ENCODE peak calls at places on chromosomes 6 and 20, in eight cellular contexts. F is endothelial cell of umbilical vein, A is GM23248, S is GM23338, I is Karpas-422, T is OCI-LY7, M is K562, R is H1. E is an unnamed sample. For H3K79me2, the result is how much of the 10 kb centered on the place peaks cover.

GRCh38 chr20:37411408-37412306 is 65.7 kb downstream of the SRC start:
- DNase-seq in F (peak), A (peak), S (peak), I (no peak), T (no peak), M (no peak), R (no peak), E (no peak)

GRCh38 chr6:26309731-26310142 is 55.3 kb upstream of the BTN3A2 start:
- DNase-seq in F (no peak), A (peak), S (no peak), I (no peak), T (no peak), M (peak), R (no peak), E (peak)

GRCh38 chr6:33018904-33019303 is 9.5 kb upstream of the HLA-DOA start:
- DNase-seq in F (peak), A (peak), S (peak), I (peak), T (no peak), M (peak), R (no peak), E (peak)

GRCh38 chr20:45935416-45936046 is 1.0 kb downstream of the PCIF1 start:
- DNase-seq in F (no peak), A (peak), S (no peak), I (no peak), T (no peak), M (no peak), R (no peak), E (no peak)

GRCh38 chr6:107614828-107615227 is 124.9 kb downstream of the SOBP start:
- DNase-seq in F (no peak), A (no peak), S (no peak), I (no peak), T (no peak), M (no peak), R (no peak), E (no peak)

GRCh38 chr20:859661-860294 is 26.3 kb downstream of the FAM110A start:
- DNase-seq in F (no peak), A (peak), S (no peak), I (no peak), T (no peak), M (no peak), R (no peak), E (no peak)

GRCh38 chr6:124055986-124056385 is 252.3 kb downstream of the NKAIN2 start:
- DNase-seq in F (no peak), A (no peak), S (no peak), I (no peak), T (no peak), M (no peak), R (no peak), E (no peak)

GRCh38 chr6:101830501-101831031 is 437.1 kb downstream of the GRIK2 start:
- DNase-seq in F (no peak), A (peak), S (no peak), I (no peak), T (no peak), M (no peak), R (no peak), E (no peak)

GRCh38 chr6:106974337-106974998 is at the start of gene CD24:
- DNase-seq in F (no peak), A (no peak), S (peak), I (peak), T (peak), M (peak), R (no peak), E (peak)

GRCh38 chr6:111184827-111185567 is 97.7 kb downstream of the SLC16A10 start:
- DNase-seq in F (no peak), A (no peak), S (no peak), I (no peak), T (no peak), M (no peak), R (no peak), E (no peak)

GRCh38 chr6:2772840-2773239 is 7.6 kb downstream of the WRNIP1 start:
- DNase-seq in F (no peak), A (no peak), S (no peak), I (no peak), T (no peak), M (no peak), R (no peak), E (no peak)

GRCh38 chr6:150304421-150304820 is 64.4 kb upstream of the IYD start:
- DNase-seq in F (no peak), A (no peak), S (no peak), I (no peak), T (no peak), M (no peak), R (no peak), E (no peak)

GRCh38 chr6:169803291-169803811 is 51.9 kb downstream of the ERMARD start:
- DNase-seq in F (no peak), A (no peak), S (no peak), I (peak), T (peak), M (no peak), R (no peak), E (no peak)

GRCh38 chr6:96836579-96837137 is 619 bp downstream of the GPR63 start:
- DNase-seq in F (peak), A (peak), S (peak), I (no peak), T (no peak), M (peak), R (no peak), E (peak)

GRCh38 chr6:148771212-148771601 is 24.4 kb downstream of the UST start:
- DNase-seq in F (no peak), A (no peak), S (no peak), I (no peak), T (no peak), M (no peak), R (no peak), E (no peak)

GRCh38 chr20:62452475-62453095 is 23.2 kb downstream of the GATA5 start:
- DNase-seq in F (no peak), A (no peak), S (no peak), I (no peak), T (no peak), M (no peak), R (no peak), E (peak)

GRCh38 chr6:160085713-160086505 is 35.7 kb upstream of the SLC22A1 start:
- DNase-seq in F (no peak), A (no peak), S (no peak), I (no peak), T (no peak), M (no peak), R (no peak), E (no peak)

GRCh38 chr6:109236140-109237081 is 141.1 kb downstream of the CEP57L1 start:
- DNase-seq in F (no peak), A (no peak), S (peak), I (peak), T (peak), M (peak), R (peak), E (peak)

GRCh38 chr6:158755636-158756035 is 63.5 kb downstream of the EZR start:
- DNase-seq in F (no peak), A (no peak), S (no peak), I (no peak), T (no peak), M (no peak), R (no peak), E (no peak)

GRCh38 chr6:42276008-42276890 is 58.6 kb upstream of the MRPS10 start:
- DNase-seq in F (no peak), A (no peak), S (no peak), I (no peak), T (no peak), M (no peak), R (no peak), E (peak)

GRCh38 chr6:8175046-8175777 is 72.9 kb upstream of the EEF1E1 start:
- DNase-seq in F (no peak), A (no peak), S (no peak), I (no peak), T (no peak), M (no peak), R (no peak), E (no peak)

GRCh38 chr6:134170844-134171243 is 118.4 kb upstream of the SLC2A12 start:
- DNase-seq in F (no peak), A (peak), S (no peak), I (no peak), T (no peak), M (peak), R (no peak), E (no peak)

GRCh38 chr6:122753688-122754056 is 25.8 kb upstream of the FABP7 start:
- DNase-seq in F (no peak), A (no peak), S (no peak), I (no peak), T (no peak), M (no peak), R (no peak), E (no peak)

GRCh38 chr6:170020041-170020583 is 268.7 kb downstream of the ERMARD start:
- DNase-seq in F (no peak), A (no peak), S (no peak), I (no peak), T (no peak), M (no peak), R (no peak), E (no peak)

GRCh38 chr6:135116566-135116965 is 61.9 kb upstream of the HBS1L start:
- DNase-seq in F (no peak), A (no peak), S (no peak), I (no peak), T (no peak), M (no peak), R (no peak), E (no peak)

GRCh38 chr6:147283460-147283859 is 79.2 kb downstream of the STXBP5 start:
- DNase-seq in F (no peak), A (peak), S (no peak), I (no peak), T (no peak), M (no peak), R (no peak), E (peak)

DNA sequence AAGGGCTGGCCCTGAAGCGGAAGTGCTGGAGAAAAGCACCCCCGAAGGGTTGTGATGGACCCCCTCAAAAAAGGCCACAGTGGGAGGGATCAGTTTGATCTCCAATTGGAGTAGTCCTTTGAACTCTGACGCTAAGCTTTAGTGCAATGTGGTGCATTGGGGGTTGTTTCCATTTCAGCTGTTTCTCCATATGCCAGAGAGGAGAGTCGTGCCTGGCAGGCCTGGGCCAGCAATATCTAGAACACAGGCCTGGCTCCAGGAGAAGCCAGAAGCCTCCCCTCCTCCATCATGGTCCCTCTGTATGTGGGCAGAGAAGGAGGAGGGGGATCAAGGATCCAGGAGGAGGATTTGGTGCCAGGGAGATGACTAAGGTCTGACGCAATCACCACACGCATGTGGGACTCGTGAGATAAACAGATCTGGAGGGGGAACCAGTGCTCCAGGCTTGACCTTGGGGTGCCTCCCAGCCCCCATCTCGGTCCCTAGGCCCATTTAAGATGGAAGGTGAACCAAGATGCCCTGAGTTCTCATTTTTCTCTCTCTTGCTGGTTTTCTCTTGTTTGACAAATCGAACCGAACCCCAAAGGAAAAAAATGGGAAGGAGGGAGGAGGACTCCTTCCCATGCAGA is 517.4 kb upstream of the JARID2 start:
- DNase-seq in F (no peak), A (peak), S (no peak), I (no peak), T (peak), M (peak), R (no peak), E (no peak)
- H3K27ac ChIP-seq in F (no peak), A (no peak), S (no peak), I (no peak), T (peak), M (peak), R (no peak), E (no peak)

GRCh38 chr6:24971067-24971466 is 35.3 kb upstream of the RIPOR2 start:
- DNase-seq in F (no peak), A (no peak), S (no peak), I (no peak), T (no peak), M (no peak), R (no peak), E (no peak)

GRCh38 chr6:24968711-24969110 is 33.0 kb upstream of the RIPOR2 start:
- DNase-seq in F (no peak), A (no peak), S (no peak), I (no peak), T (no peak), M (no peak), R (no peak), E (no peak)

GRCh38 chr6:24974182-24975171 is 38.7 kb upstream of the RIPOR2 start:
- DNase-seq in F (no peak), A (peak), S (no peak), I (peak), T (no peak), M (no peak), R (no peak), E (no peak)

GRCh38 chr6:24969343-24969860 is 33.6 kb upstream of the RIPOR2 start:
- DNase-seq in F (no peak), A (no peak), S (no peak), I (no peak), T (no peak), M (no peak), R (no peak), E (no peak)

GRCh38 chr6:24972551-24972950 is 36.8 kb upstream of the RIPOR2 start:
- DNase-seq in F (no peak), A (no peak), S (no peak), I (no peak), T (no peak), M (no peak), R (no peak), E (no peak)
- H3K79me2 ChIP-seq in F (under half), A (under half), S (under half), I (under half), T (under half), M (under half), R (under half), E (under half)

DNA sequence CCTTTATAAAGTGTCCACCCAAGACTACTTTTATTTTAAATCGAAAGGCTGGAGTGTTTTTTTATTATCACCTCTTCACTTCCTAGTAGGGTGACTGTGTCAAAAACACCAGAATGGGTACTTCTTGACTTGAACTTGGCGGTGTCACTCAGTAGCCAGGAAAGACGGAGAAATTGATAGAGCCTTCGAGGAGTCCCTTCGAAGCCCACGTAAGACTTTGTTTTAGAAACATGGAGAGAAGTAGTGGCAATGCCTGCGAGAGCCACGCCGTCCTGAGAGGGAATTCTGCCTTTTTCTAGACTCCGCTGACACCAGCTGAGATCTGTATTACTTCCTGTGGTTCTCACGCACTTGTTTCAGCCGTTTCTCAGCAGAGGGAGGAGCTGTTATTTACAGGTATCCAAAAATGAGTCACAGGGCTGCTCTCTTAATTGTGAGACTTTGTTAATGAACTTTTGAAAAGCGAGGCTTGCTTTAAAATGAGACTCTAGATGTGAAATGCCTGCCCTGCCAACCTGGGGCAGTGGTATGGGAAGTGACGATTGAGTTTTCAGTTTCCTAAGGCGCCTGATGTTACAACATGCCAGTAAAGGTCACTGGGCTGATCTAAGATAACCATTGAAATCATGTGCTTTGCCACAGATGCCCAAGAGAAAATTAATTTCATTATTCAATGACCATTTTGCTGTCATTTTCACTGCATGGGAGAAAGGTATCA is 852 bp downstream of the STX11 start:
- DNase-seq in F (peak), A (peak), S (peak), I (no peak), T (peak), M (no peak), R (no peak), E (peak)
- H2AFZ ChIP-seq in F (peak), A (peak), S (peak), I (no peak), T (peak), M (peak), R (no peak), E (peak)

DNA sequence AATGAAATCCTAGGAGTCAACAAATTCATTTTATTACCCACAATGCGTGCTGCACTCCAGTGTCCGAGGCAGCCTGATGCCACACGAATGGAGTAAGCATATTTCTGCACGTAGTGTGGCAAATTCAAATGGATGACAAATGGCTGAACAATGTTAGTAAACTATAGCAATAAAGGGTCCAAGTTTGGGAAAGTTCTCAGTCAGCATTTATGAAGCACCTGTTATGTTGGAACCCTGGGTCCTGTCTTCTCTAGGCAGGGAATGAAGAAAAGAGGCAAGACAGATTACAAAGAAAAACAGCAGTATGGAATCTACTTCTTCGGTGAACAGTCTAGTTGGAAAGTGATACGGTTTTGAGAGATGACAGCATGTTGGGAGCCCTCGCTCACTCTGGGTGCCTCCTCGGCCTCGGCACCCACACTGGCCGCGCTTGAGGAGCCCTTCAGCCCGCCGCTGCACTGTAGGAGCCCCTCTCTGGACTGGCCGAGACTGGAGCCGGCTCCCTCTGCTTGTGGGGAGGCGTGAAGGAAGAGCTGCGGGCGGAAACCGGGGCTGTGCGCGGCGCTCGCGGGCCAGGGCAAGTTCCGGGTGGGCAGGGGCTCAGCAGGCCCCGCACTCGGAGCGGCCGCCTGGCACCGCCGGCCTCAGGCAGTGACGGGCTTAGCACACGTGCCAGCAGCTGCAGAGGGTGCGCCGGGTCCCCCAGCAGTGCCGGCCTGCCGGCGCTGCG is 4.8 kb upstream of the RANBP9 start:
- DNase-seq in F (no peak), A (no peak), S (no peak), I (no peak), T (no peak), M (no peak), R (no peak), E (no peak)
- H3K27ac ChIP-seq in F (no peak), A (no peak), S (no peak), I (no peak), T (no peak), M (no peak), R (no peak), E (no peak)

GRCh38 chr20:3765171-3765887 is 2.2 kb downstream of the ADISSP start:
- DNase-seq in F (no peak), A (no peak), S (no peak), I (peak), T (no peak), M (no peak), R (no peak), E (no peak)

GRCh38 chr20:3763691-3764601 is 3.6 kb downstream of the ADISSP start:
- DNase-seq in F (no peak), A (no peak), S (no peak), I (peak), T (no peak), M (no peak), R (no peak), E (no peak)

GRCh38 chr20:3766381-3766780 is 1.2 kb downstream of the ADISSP start:
- DNase-seq in F (no peak), A (no peak), S (no peak), I (no peak), T (no peak), M (no peak), R (no peak), E (no peak)

GRCh38 chr20:3766832-3767433 is 620 bp downstream of the ADISSP start:
- DNase-seq in F (no peak), A (peak), S (peak), I (peak), T (peak), M (peak), R (no peak), E (no peak)

GRCh38 chr20:3764659-3765058 is 2.9 kb downstream of the ADISSP start:
- DNase-seq in F (no peak), A (no peak), S (no peak), I (peak), T (no peak), M (no peak), R (no peak), E (no peak)
- H3K79me2 ChIP-seq in F (under half), A (under half), S (under half), I (half or more), T (under half), M (under half), R (under half), E (under half)

E was measured in hepatocyte.